ENCODE peak calls at places on chromosomes 12 and 14, in four cellular contexts. M is HCT116, E is uterus, U is lower leg skin. Q is an unnamed sample.

GRCh38 chr14:30656190-30656632 is 34.1 kb downstream of the SCFD1 start:
- DNase-seq in M (peak), E (peak), U (no peak), Q (no peak)

GRCh38 chr14:65160091-65160490 is 57.8 kb upstream of the MAX start:
- DNase-seq in M (no peak), E (no peak), U (no peak), Q (no peak)

GRCh38 chr14:92922883-92923743 is at the start of gene CHGA:
- DNase-seq in M (no peak), E (no peak), U (no peak), Q (peak)

GRCh38 chr12:50157259-50157658 is 9.9 kb downstream of the CERS5 start:
- DNase-seq in M (no peak), E (no peak), U (no peak), Q (no peak)

GRCh38 chr12:132834181-132834711 is 5.6 kb upstream of the GOLGA3 start:
- DNase-seq in M (no peak), E (no peak), U (no peak), Q (no peak)

GRCh38 chr12:14892726-14893442 is 7.2 kb upstream of the MGP start:
- DNase-seq in M (no peak), E (peak), U (peak), Q (peak)

GRCh38 chr14:73457935-73458218 is 469 bp downstream of the NUMB start:
- DNase-seq in M (no peak), E (no peak), U (peak), Q (peak)

GRCh38 chr14:51674294-51675002 is 22.7 kb downstream of the FRMD6 start:
- DNase-seq in M (peak), E (no peak), U (no peak), Q (no peak)

GRCh38 chr14:86625637-86626036 is 1095.7 kb downstream of the FLRT2 start:
- DNase-seq in M (no peak), E (no peak), U (no peak), Q (no peak)

GRCh38 chr14:49861923-49862673 is 9.5 kb upstream of the NEMF start:
- DNase-seq in M (peak), E (peak), U (peak), Q (peak)
- TF ChIP-seq POLR2A in M (no peak), E (no peak), U (no peak), Q (no peak)

DNA sequence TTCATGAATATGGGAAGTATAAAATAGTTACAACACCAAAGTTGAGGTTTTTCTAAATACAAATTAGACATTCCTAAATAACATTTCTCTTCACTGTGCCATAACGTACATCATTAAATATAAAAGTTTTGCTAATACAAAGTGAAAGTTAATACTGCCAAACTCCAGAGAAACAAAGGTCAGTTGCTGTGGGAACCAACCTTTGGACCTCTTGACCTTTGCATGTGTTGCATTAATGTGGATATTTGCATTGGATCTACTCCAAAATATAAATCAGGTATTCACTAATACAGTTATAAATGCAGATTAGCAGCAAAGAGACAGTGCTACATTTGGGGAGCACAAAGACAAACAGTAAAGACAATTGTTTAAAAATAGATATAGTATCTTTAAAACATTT is 366.0 kb upstream of the USP15 start:
- DNase-seq in M (no peak), E (no peak), U (no peak), Q (no peak)
- TF ChIP-seq POLR2A in M (no peak), E (no peak), U (no peak), Q (no peak)

DNA sequence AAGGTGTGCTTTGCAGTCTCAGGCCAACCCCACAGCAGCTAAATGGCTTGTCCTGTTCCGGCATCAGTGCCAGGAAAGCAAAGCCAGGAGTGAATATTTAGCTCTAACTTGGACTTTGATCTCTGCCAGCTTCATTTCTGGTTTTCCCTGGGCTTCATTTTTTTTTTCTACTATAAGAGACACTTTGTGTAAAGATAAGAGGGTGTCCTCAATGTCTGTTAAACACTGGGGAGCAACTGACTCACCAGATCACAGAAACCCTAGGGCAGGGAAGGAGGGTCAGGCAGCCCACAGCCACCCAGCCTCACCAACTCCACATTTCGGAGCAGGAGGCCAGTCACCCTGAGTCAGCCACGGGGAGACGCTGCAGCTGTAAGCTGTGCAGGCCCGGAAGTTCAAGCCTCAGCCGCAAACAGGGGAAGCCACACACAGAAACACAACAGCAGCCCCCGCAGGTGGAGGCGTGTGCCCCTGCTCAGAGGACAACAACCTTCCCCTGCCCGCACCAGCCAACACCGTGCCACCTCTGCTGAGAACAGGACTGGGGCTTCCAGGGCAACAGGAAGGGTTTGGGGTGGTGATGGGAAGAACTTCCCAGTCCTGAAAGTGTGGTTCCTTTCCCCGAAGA is 6.3 kb downstream of the TNFRSF1A start:
- DNase-seq in M (no peak), E (peak), U (peak), Q (peak)
- TF ChIP-seq POLR2A in M (no peak), E (no peak), U (no peak), Q (no peak)

DNA sequence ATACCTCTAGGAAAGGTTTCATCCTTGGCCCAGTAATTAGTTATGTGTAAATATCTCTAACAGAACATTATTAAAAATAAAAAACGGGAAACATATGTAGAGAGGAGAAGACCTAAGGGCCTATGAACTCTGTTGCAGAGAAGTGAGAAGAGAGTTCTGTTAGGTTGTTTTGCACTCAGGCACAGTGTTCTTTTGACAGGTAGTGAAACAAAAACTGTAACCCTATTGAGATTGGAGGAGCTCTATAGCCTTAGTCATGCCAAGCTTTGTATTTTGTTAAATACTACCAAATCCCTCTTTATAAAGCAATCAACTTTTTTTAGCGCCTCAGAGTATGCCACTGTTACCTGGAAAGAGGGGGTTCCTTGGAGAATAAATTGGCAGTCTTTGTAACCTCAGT is 77.6 kb downstream of the CNTN1 start:
- DNase-seq in M (no peak), E (no peak), U (no peak), Q (no peak)
- TF ChIP-seq POLR2A in M (no peak), E (no peak), U (no peak), Q (no peak)

GRCh38 chr14:104766863-104767633 is 14.1 kb downstream of the SIVA1 start:
- DNase-seq in M (no peak), E (no peak), U (no peak), Q (no peak)
- TF ChIP-seq POLR2A in M (no peak), E (no peak), U (no peak), Q (no peak)

GRCh38 chr12:122094261-122094734 is 15.7 kb downstream of the MLXIP start:
- DNase-seq in M (no peak), E (no peak), U (no peak), Q (no peak)
- TF ChIP-seq POLR2A in M (no peak), E (no peak), U (no peak), Q (no peak)

DNA sequence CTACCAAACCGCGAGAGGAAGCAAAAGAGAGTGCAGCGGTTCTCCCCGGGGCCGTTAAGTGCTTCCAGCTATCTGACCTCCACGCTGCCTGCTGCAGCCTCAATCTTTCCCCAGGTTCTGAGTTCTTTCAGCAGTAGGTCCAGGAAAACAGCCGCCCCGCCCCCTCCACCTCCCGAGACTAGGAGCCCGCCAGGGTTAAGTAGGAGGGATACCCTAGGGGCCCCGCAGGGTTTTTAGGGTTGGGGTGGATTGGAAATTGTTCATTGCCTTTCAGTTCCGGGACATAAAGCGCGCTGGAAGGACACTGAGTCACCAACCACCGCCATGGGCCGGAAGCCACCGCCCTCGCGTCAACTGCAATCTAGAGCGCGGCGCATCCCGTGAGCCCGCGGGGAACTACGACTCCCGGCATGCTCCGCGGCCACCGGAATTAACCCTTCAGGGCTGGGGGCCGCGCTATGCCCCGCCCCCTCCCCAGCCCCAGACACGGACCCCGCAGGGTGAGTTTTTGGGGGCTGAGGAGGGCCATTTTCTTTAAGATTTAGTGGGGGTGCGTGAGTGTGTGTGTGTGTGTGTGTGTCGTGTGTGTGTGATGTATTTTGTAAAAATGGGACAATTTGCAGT is at the start of gene MYL6B:
- DNase-seq in M (peak), E (peak), U (peak), Q (peak)
- TF ChIP-seq POLR2A in M (no peak), E (peak), U (no peak), Q (peak)

Q was measured in heart left ventricle.